ENCODE peak calls at places on chromosomes 4 and X, in six cellular contexts. F, M, O, W, H and K are unnamed samples.

GRCh38 chr4:168388890-168389289 is 70.3 kb upstream of the DDX60 start:
- DNase-seq in F (no peak), M (no peak), O (peak; percentile 57), W (no peak), H (peak; percentile 58), K (no peak)

GRCh38 chr4:40587826-40588225 is 41.8 kb downstream of the RBM47 start:
- DNase-seq in F (peak; percentile 67), M (no peak), O (peak; percentile 33), W (no peak), H (peak; percentile 19), K (no peak)

GRCh38 chrX:109774706-109775105 is 41.6 kb upstream of the ACSL4 start:
- DNase-seq in F (no peak), M (peak; percentile 10), O (peak; percentile 33), W (no peak), H (peak; percentile 71), K (no peak)

GRCh38 chrX:120753413-120754251 is 122.0 kb downstream of the CT47B1 start:
- DNase-seq in F (no peak), M (no peak), O (no peak), W (no peak), H (no peak), K (no peak)

GRCh38 chr4:147984065-147984777 is 252.3 kb downstream of the ARHGAP10 start:
- DNase-seq in F (no peak), M (no peak), O (peak; percentile 55), W (no peak), H (peak; percentile 41), K (no peak)

GRCh38 chr4:150401083-150401687 is 180.8 kb upstream of the MAB21L2 start:
- DNase-seq in F (no peak), M (no peak), O (no peak), W (no peak), H (no peak), K (no peak)

GRCh38 chrX:132270699-132271098 is 51.5 kb upstream of the RAP2C start:
- DNase-seq in F (no peak), M (peak; percentile 80), O (peak; percentile 46), W (peak; percentile 22), H (no peak), K (no peak)

GRCh38 chr4:80154547-80154933 is 42.8 kb upstream of the PRDM8 start:
- DNase-seq in F (no peak), M (no peak), O (no peak), W (no peak), H (no peak), K (no peak)

GRCh38 chr4:108544504-108544903 is 75.9 kb upstream of the RPL34 start:
- DNase-seq in F (no peak), M (no peak), O (peak; percentile 14), W (no peak), H (no peak), K (no peak)

GRCh38 chrX:151675121-151675746 is 20.0 kb upstream of the PRRG3 start:
- DNase-seq in F (no peak), M (no peak), O (no peak), W (no peak), H (no peak), K (no peak)

GRCh38 chrX:151679798-151680427 is 15.3 kb upstream of the PRRG3 start:
- DNase-seq in F (no peak), M (no peak), O (no peak), W (no peak), H (no peak), K (no peak)

DNA sequence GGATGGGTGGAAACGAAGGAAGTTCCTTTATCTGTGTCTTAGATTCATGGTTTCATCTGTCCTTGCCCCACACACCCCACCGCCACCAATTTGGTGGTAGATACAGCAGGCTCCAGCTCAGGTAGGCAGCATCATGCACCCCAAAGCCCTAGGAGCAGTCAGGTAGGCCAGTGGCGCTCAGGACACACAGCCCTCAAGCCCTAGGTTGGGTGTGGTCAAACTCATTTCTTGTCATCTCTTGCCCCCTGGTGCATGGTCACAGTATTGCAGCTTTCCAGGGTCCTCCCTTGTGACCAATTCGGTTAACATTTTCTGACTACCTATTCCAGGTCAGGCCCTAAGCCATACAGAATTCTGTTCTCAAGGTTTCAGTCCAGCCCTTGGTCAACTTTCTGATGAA is 14.5 kb upstream of the PRRG3 start:
- DNase-seq in F (no peak), M (peak; percentile 36), O (peak; percentile 3), W (no peak), H (peak; percentile 27), K (no peak)
- TF ChIP-seq CTCF in F (peak; percentile 62), M (peak; percentile 10), O (peak; percentile 46), W (peak; percentile 62), H (peak; percentile 61), K (peak; percentile 34)

GRCh38 chr4:183430987-183431347 is 13.5 kb upstream of the CDKN2AIP start:
- DNase-seq in F (no peak), M (no peak), O (no peak), W (no peak), H (no peak), K (no peak)
- H3K4me3 ChIP-seq in F (no peak overlapping the region), M (no peak overlapping the region), O (no peak overlapping the region), W (no peak overlapping the region), H (no peak overlapping the region), K (no peak overlapping the region)

GRCh38 chr4:109890076-109890475 is 22.6 kb upstream of the EGF start:
- DNase-seq in F (no peak), M (no peak), O (no peak), W (no peak), H (no peak), K (no peak)
- TF ChIP-seq CTCF in F (no peak), M (no peak), O (no peak), W (no peak), H (no peak), K (no peak)

GRCh38 chr4:4328840-4329239 is 38.8 kb downstream of the ZBTB49 start:
- DNase-seq in F (no peak), M (no peak), O (no peak), W (no peak), H (no peak), K (no peak)
- H3K4me3 ChIP-seq in F (no peak overlapping the region), M (no peak overlapping the region), O (no peak overlapping the region), W (no peak overlapping the region), H (no peak overlapping the region), K (no peak overlapping the region)